ENCODE peak calls at places on chromosomes 2 and 18, in seven cellular contexts. X is mesenteric fat pad; B is caudate nucleus; U is activated CD8-positive, alpha-beta memory T cell treated with anti-CD3 and anti-CD28 coated beads for 48 hours; R is WTC11; D is AG09309; S is DMS79. V is an unnamed sample.

GRCh38 chr2:160457588-160457987 is 36.0 kb downstream of the RBMS1 start:
- DNase-seq in X (no peak), R (no peak), S (no peak), D (no peak), U (no peak), B (no peak), V (no peak)

GRCh38 chr2:238370482-238371372 is 50.4 kb downstream of the TRAF3IP1 start:
- DNase-seq in D (no peak), B (no peak), U (peak; percentile 19), R (peak; percentile 48), S (no peak), X (no peak), V (peak; percentile 53)

GRCh38 chr2:112486895-112487294 is 4.9 kb downstream of the TTL start:
- DNase-seq in U (no peak), X (no peak), D (no peak), S (no peak), R (no peak), B (no peak), V (no peak)

GRCh38 chr18:68520406-68521075 is 194.4 kb downstream of the TMX3 start:
- DNase-seq in S (no peak), X (no peak), B (no peak), R (no peak), D (peak; percentile 17), U (no peak), V (no peak)

GRCh38 chr18:48215876-48216638 is 193.1 kb downstream of the ZBTB7C start:
- DNase-seq in B (no peak), S (peak; percentile 41), R (no peak), D (no peak), X (no peak), U (no peak), V (no peak)

GRCh38 chr2:203743441-203743932 is 37.0 kb downstream of the CD28 start:
- DNase-seq in R (no peak), D (peak; percentile 55), U (no peak), X (no peak), B (no peak), S (no peak), V (no peak)

GRCh38 chr2:8242734-8243133 is 439.1 kb upstream of the ID2 start:
- DNase-seq in B (no peak), R (no peak), D (no peak), X (no peak), U (no peak), S (no peak), V (no peak)

GRCh38 chr2:218290316-218291261 is 1.7 kb downstream of the TMBIM1 start:
- DNase-seq in D (no peak), S (no peak), X (no peak), U (no peak), B (no peak), R (no peak), V (no peak)

GRCh38 chr2:132547089-132547687 is 122.8 kb downstream of the LYPD1 start:
- DNase-seq in R (peak; percentile 69), B (peak; percentile 9), X (no peak), U (peak; percentile 23), D (peak; percentile 55), S (no peak), V (peak; percentile 79)

GRCh38 chr2:27191107-27191829 is 20.6 kb upstream of the ATRAID start:
- DNase-seq in R (peak; percentile 54), B (no peak), S (peak; percentile 10), D (no peak), X (no peak), U (no peak), V (peak; percentile 21)

GRCh38 chr2:68732036-68732435 is 2.6 kb upstream of the ARHGAP25 start:
- DNase-seq in X (no peak), D (no peak), U (no peak), S (no peak), B (no peak), R (no peak), V (no peak)

GRCh38 chr2:851680-852079 is 99.0 kb upstream of the SNTG2 start:
- DNase-seq in R (no peak), D (no peak), S (no peak), B (no peak), U (no peak), X (no peak), V (no peak)

GRCh38 chr2:208179028-208179609 is 10.7 kb downstream of the C2orf80 start:
- DNase-seq in X (no peak), S (peak; percentile 1), B (no peak), U (no peak), D (no peak), R (peak; percentile 24), V (no peak)

GRCh38 chr2:179226203-179226960 is 38.2 kb downstream of the SESTD1 start:
- DNase-seq in D (no peak), B (no peak), U (no peak), S (no peak), R (no peak), X (no peak), V (peak; percentile 22)

GRCh38 chr2:237520290-237520689 is 33.2 kb downstream of the MLPH start:
- DNase-seq in D (no peak), U (no peak), B (no peak), X (no peak), S (no peak), R (no peak), V (no peak)

GRCh38 chr18:67692811-67693210 is 176.3 kb upstream of the DSEL start:
- DNase-seq in D (no peak), X (no peak), R (no peak), U (no peak), B (no peak), S (no peak), V (no peak)

GRCh38 chr2:205540066-205540465 is 142.2 kb upstream of the NRP2 start:
- DNase-seq in X (no peak), R (no peak), S (no peak), U (no peak), D (no peak), B (no peak), V (no peak)

GRCh38 chr2:81481994-81482368 is 1177.4 kb upstream of the LRRTM1 start:
- DNase-seq in U (no peak), B (no peak), D (no peak), X (no peak), S (no peak), R (no peak), V (no peak)

GRCh38 chr2:97751752-97752151 is 38.4 kb downstream of the ZAP70 start:
- DNase-seq in D (no peak), U (no peak), S (peak; percentile 90), R (no peak), X (no peak), B (no peak), V (no peak)

GRCh38 chr2:240626531-240627300 is 1.4 kb downstream of the GPR35 start:
- DNase-seq in D (no peak), U (no peak), R (peak; percentile 16), B (no peak), X (peak; percentile 85), S (no peak), V (no peak)

GRCh38 chr18:10070581-10071000 is 156.8 kb downstream of the VAPA start:
- DNase-seq in D (no peak), U (no peak), X (no peak), B (no peak), S (no peak), R (no peak), V (no peak)

GRCh38 chr2:36770542-36771287 is 74.2 kb downstream of the VIT start:
- DNase-seq in D (no peak), U (peak; percentile 6), B (no peak), S (no peak), X (no peak), R (peak; percentile 82), V (no peak)

V was measured in prostate gland.